ENCODE peak calls at places on chromosomes 11 and 22, in ten cellular contexts. M, D, Q, K, T, E, X, O, N and R are unnamed samples.

GRCh38 chr11:134393638-134394037 is 18.4 kb downstream of the B3GAT1 start:
- DNase-seq in M (peak; percentile 49), D (peak; percentile 5), Q (peak; percentile 59), K (no peak), T (no peak), E (no peak), X (no peak), O (peak; percentile 13), N (no peak), R (no peak)

GRCh38 chr11:93846411-93846810 is 4.0 kb downstream of the VSTM5 start:
- DNase-seq in M (no peak), D (no peak), Q (no peak), K (no peak), T (no peak), E (no peak), X (no peak), O (no peak), N (no peak), R (no peak)

GRCh38 chr11:64801591-64802369 is 1.2 kb downstream of the MAP4K2 start:
- DNase-seq in M (no peak), D (no peak), Q (no peak), K (no peak), T (no peak), E (no peak), X (no peak), O (no peak), N (no peak), R (no peak)

GRCh38 chr22:40363059-40363458 is 7.3 kb upstream of the SGSM3 start:
- DNase-seq in M (no peak), D (no peak), Q (no peak), K (no peak), T (no peak), E (no peak), X (no peak), O (no peak), N (no peak), R (no peak)

GRCh38 chr11:96337541-96338530 is 5.2 kb downstream of the MAML2 start:
- DNase-seq in M (no peak), D (no peak), Q (no peak), K (no peak), T (no peak), E (no peak), X (no peak), O (no peak), N (no peak), R (no peak)

GRCh38 chr11:70481625-70482528 is 83.5 kb downstream of the CTTN start:
- DNase-seq in M (peak; percentile 71), D (peak; percentile 74), Q (no peak), K (no peak), T (no peak), E (no peak), X (no peak), O (no peak), N (no peak), R (no peak)

GRCh38 chr22:44173154-44173553 is 7.6 kb upstream of the PARVG start:
- DNase-seq in M (no peak), D (no peak), Q (no peak), K (no peak), T (no peak), E (no peak), X (no peak), O (no peak), N (no peak), R (no peak)

GRCh38 chr11:89279176-89279575 is 101.5 kb downstream of the TYR start:
- DNase-seq in M (no peak), D (no peak), Q (no peak), K (no peak), T (no peak), E (no peak), X (no peak), O (no peak), N (no peak), R (no peak)

GRCh38 chr11:86559311-86559945 is 113.0 kb downstream of the ME3 start:
- DNase-seq in M (no peak), D (no peak), Q (no peak), K (no peak), T (no peak), E (peak; percentile 58), X (no peak), O (no peak), N (peak; percentile 77), R (no peak)

GRCh38 chr11:32297629-32298028 is 137.7 kb downstream of the WT1 start:
- DNase-seq in M (no peak), D (peak; percentile 44), Q (peak; percentile 34), K (no peak), T (no peak), E (no peak), X (no peak), O (no peak), N (no peak), R (no peak)

GRCh38 chr11:29321293-29322132 is 695.3 kb downstream of the KCNA4 start:
- DNase-seq in M (no peak), D (peak; percentile 45), Q (no peak), K (no peak), T (no peak), E (no peak), X (no peak), O (peak; percentile 75), N (no peak), R (no peak)

GRCh38 chr11:29328961-29329441 is 687.8 kb downstream of the KCNA4 start:
- DNase-seq in M (no peak), D (peak; percentile 84), Q (no peak), K (no peak), T (no peak), E (no peak), X (no peak), O (peak; percentile 35), N (no peak), R (no peak)

GRCh38 chr11:29320196-29320595 is 696.6 kb downstream of the KCNA4 start:
- DNase-seq in M (no peak), D (no peak), Q (no peak), K (no peak), T (no peak), E (no peak), X (no peak), O (no peak), N (no peak), R (no peak)

GRCh38 chr11:29326757-29327156 is 690.1 kb downstream of the KCNA4 start:
- DNase-seq in M (no peak), D (no peak), Q (no peak), K (no peak), T (no peak), E (no peak), X (no peak), O (no peak), N (no peak), R (no peak)

DNA sequence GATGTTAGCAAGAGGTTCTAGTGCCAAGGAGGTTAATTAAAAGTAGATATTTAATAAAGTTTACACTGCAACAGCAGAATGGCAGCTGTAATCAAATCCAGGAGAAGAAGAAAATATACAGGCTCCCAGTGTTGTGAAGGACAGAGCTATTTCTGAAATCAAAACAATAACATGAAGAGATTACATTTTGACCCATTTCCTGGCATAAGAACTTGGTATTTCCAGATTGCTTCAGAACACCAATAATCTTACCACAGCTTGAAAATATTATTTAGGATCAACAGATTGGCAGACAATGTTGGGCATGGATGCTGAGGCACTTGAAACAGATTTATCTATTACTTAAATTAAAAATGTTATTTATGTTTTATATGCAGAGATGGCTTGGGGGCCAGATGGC is 692.5 kb downstream of the KCNA4 start:
- DNase-seq in M (no peak), D (no peak), Q (no peak), K (no peak), T (no peak), E (no peak), X (no peak), O (no peak), N (no peak), R (no peak)
- H3K27ac ChIP-seq in M (no peak overlapping the region), D (no peak overlapping the region), Q (no peak overlapping the region), K (no peak overlapping the region), T (no peak overlapping the region), E (no peak overlapping the region), X (no peak overlapping the region), O (no peak overlapping the region), N (no peak overlapping the region), R (no peak overlapping the region)

GRCh38 chr11:90911192-90911591 is 688.3 kb upstream of the CHORDC1 start:
- DNase-seq in M (no peak), D (no peak), Q (no peak), K (no peak), T (no peak), E (no peak), X (no peak), O (no peak), N (no peak), R (no peak)
- TF ChIP-seq EP300 in M (no peak), D (no peak), Q (no peak), K (no peak), T (no peak), E (no peak), X (no peak), O (no peak), N (no peak), R (no peak)

GRCh38 chr22:38296372-38296771 is 20.9 kb downstream of the CSNK1E start:
- DNase-seq in M (no peak), D (no peak), Q (no peak), K (no peak), T (no peak), E (no peak), X (no peak), O (no peak), N (no peak), R (no peak)

GRCh38 chr22:38298312-38299000 is 18.8 kb downstream of the CSNK1E start:
- DNase-seq in M (no peak), D (no peak), Q (no peak), K (no peak), T (no peak), E (no peak), X (no peak), O (no peak), N (no peak), R (no peak)

GRCh38 chr22:38295339-38295738 is 21.9 kb downstream of the CSNK1E start:
- DNase-seq in M (no peak), D (no peak), Q (no peak), K (no peak), T (no peak), E (no peak), X (no peak), O (no peak), N (no peak), R (no peak)

GRCh38 chr22:38294193-38294592 is 21.4 kb upstream of the TMEM184B start:
- DNase-seq in M (no peak), D (no peak), Q (no peak), K (no peak), T (no peak), E (no peak), X (no peak), O (no peak), N (no peak), R (no peak)

DNA sequence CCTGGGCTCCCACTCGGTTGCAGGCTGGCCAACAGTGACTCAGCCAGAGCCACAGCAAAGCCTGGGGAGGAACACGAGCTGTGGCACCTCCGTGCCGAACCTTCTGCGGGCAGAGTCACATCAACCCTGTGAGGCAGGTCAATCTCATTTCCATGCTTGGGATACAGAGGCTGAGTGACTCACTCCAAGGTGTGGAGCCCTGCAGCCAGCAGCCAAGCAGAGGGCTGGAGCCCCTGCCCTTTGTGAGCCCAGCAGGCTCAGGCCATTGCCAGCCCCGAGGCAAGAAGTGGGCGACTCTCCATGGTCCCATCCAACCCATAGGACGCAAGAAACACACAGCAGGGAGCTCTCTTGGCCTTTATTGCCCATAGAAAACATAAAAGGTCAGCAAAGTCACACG is 21.4 kb downstream of the CSNK1E start:
- DNase-seq in M (no peak), D (no peak), Q (no peak), K (no peak), T (no peak), E (no peak), X (no peak), O (no peak), N (no peak), R (no peak)
- TF ChIP-seq POLR2A in M (no peak), D (no peak), Q (no peak), K (no peak), T (no peak), E (no peak), X (no peak), O (no peak), N (no peak), R (no peak)

GRCh38 chr22:35621446-35621845 is 4.3 kb upstream of the MB start:
- DNase-seq in M (no peak), D (no peak), Q (no peak), K (no peak), T (no peak), E (no peak), X (no peak), O (no peak), N (no peak), R (no peak)
- H3K27ac ChIP-seq in M (peak overlapping the region; percentile 54), D (peak overlapping the region; percentile 83), Q (no peak overlapping the region), K (no peak overlapping the region), T (peak overlapping the region; percentile 22), E (no peak overlapping the region), X (no peak overlapping the region), O (no peak overlapping the region), N (peak overlapping the region; percentile 87), R (no peak overlapping the region)